ENCODE peak calls at places on chromosomes 16 and 17, in nine cellular contexts. E is KG1, B is EH, O is choroid plexus epithelial cell, H is DMS79, L is heart right ventricle, T is cardiac muscle cell, G is body of pancreas, D is right cardiac atrium. M is an unnamed sample.

GRCh38 chr17:57554826-57555635 is 190.1 kb downstream of the CCDC182 start:
- DNase-seq in E (no peak), B (no peak), O (peak), H (no peak), L (no peak), T (no peak), G (no peak), D (no peak), M (peak)

GRCh38 chr16:23666919-23667659 is 11.6 kb upstream of the PLK1 start:
- DNase-seq in E (no peak), B (no peak), O (no peak), H (no peak), L (no peak), T (no peak), G (no peak), D (no peak), M (no peak)

GRCh38 chr17:1058423-1059130 is 61.6 kb downstream of the TIMM22 start:
- DNase-seq in E (no peak), B (peak), O (peak), H (no peak), L (peak), T (no peak), G (peak), D (peak), M (peak)

GRCh38 chr17:47990962-47991731 is 20.2 kb downstream of the CDK5RAP3 start:
- DNase-seq in E (no peak), B (no peak), O (peak), H (no peak), L (no peak), T (no peak), G (no peak), D (no peak), M (peak)

GRCh38 chr16:67873435-67874146 is 739 bp downstream of the EDC4 start:
- DNase-seq in E (no peak), B (peak), O (no peak), H (no peak), L (no peak), T (peak), G (no peak), D (no peak), M (no peak)

GRCh38 chr16:87725596-87726235 is 40.1 kb downstream of the KLHDC4 start:
- DNase-seq in E (no peak), B (peak), O (peak), H (peak), L (no peak), T (peak), G (no peak), D (no peak), M (no peak)

GRCh38 chr16:84532299-84532724 is 27.9 kb upstream of the MEAK7 start:
- DNase-seq in E (peak), B (peak), O (peak), H (no peak), L (peak), T (peak), G (peak), D (peak), M (no peak)

GRCh38 chr17:38871247-38871991 is 1.6 kb downstream of the LASP1 start:
- DNase-seq in E (no peak), B (peak), O (peak), H (no peak), L (no peak), T (peak), G (peak), D (peak), M (no peak)

GRCh38 chr16:4306439-4307214 is 9.2 kb upstream of the GLIS2 start:
- DNase-seq in E (no peak), B (no peak), O (no peak), H (peak), L (no peak), T (peak), G (no peak), D (no peak), M (peak)

GRCh38 chr17:77733576-77734296 is 224.8 kb upstream of the TNRC6C start:
- DNase-seq in E (no peak), B (no peak), O (no peak), H (no peak), L (no peak), T (no peak), G (no peak), D (no peak), M (no peak)

GRCh38 chr17:40433551-40434384 is 9.5 kb upstream of the IGFBP4 start:
- DNase-seq in E (no peak), B (no peak), O (peak), H (no peak), L (no peak), T (no peak), G (no peak), D (no peak), M (peak)

GRCh38 chr17:6775871-6776405 is at the start of gene FBXO39:
- DNase-seq in E (no peak), B (no peak), O (no peak), H (no peak), L (peak), T (peak), G (no peak), D (peak), M (no peak)

GRCh38 chr16:27599606-27600005 is 49.7 kb downstream of the KATNIP start:
- DNase-seq in E (no peak), B (no peak), O (no peak), H (no peak), L (no peak), T (no peak), G (no peak), D (no peak), M (no peak)

GRCh38 chr16:81530814-81531213 is 86.2 kb downstream of the CMIP start:
- DNase-seq in E (no peak), B (no peak), O (no peak), H (no peak), L (no peak), T (no peak), G (no peak), D (no peak), M (no peak)

GRCh38 chr16:57720142-57720575 is 15.4 kb upstream of the KATNB1 start:
- DNase-seq in E (no peak), B (peak), O (peak), H (no peak), L (peak), T (peak), G (peak), D (no peak), M (peak)

GRCh38 chr17:74446551-74447500 is 14.9 kb downstream of the GPRC5C start:
- DNase-seq in E (no peak), B (no peak), O (no peak), H (no peak), L (peak), T (no peak), G (peak), D (peak), M (peak)

GRCh38 chr17:81143200-81143527 is 22.1 kb upstream of the PVALEF start:
- DNase-seq in E (no peak), B (no peak), O (no peak), H (no peak), L (no peak), T (no peak), G (no peak), D (no peak), M (no peak)

GRCh38 chr16:30637952-30638351 is 12.8 kb upstream of the PRR14 start:
- DNase-seq in E (peak), B (peak), O (peak), H (no peak), L (no peak), T (no peak), G (no peak), D (no peak), M (peak)

GRCh38 chr17:549197-550040 is 165.2 kb downstream of the VPS53 start:
- DNase-seq in E (no peak), B (peak), O (peak), H (peak), L (no peak), T (peak), G (no peak), D (no peak), M (no peak)

GRCh38 chr17:83100853-83101391 is 21.5 kb downstream of the METRNL start:
- DNase-seq in E (no peak), B (no peak), O (no peak), H (no peak), L (no peak), T (no peak), G (no peak), D (peak), M (no peak)

GRCh38 chr17:83194189-83194565 is 114.8 kb downstream of the METRNL start:
- DNase-seq in E (no peak), B (no peak), O (no peak), H (no peak), L (no peak), T (no peak), G (peak), D (peak), M (no peak)

GRCh38 chr17:58320163-58320558 is 8.4 kb downstream of the TSPOAP1 start:
- DNase-seq in E (no peak), B (no peak), O (no peak), H (no peak), L (no peak), T (no peak), G (no peak), D (no peak), M (no peak)

GRCh38 chr17:27473748-27474609 is 17.7 kb downstream of the KSR1 start:
- DNase-seq in E (peak), B (no peak), O (peak), H (no peak), L (peak), T (peak), G (peak), D (peak), M (no peak)

M was measured in SK-N-SH.